ENCODE peak calls at places on chromosome 22, in seven cellular contexts. W is bronchial epithelial cell, N is HFF-Myc, Q is cardiac muscle cell, L is HepG2, C is lower leg skin, G is foreskin keratinocyte. V is an unnamed sample.

GRCh38 chr22:44707178-44707577 is 5.2 kb downstream of the PRR5 start:
- DNase-seq in N (no peak), C (no peak), L (no peak), G (no peak), Q (no peak), W (no peak), V (no peak)

GRCh38 chr22:43274595-43275240 is 68.5 kb downstream of the SCUBE1 start:
- DNase-seq in C (no peak), W (no peak), Q (no peak), N (no peak), G (no peak), L (no peak), V (no peak)

GRCh38 chr22:50521710-50522109 is 3.7 kb downstream of the SCO2 start:
- DNase-seq in G (no peak), L (no peak), W (no peak), N (no peak), Q (no peak), C (no peak), V (no peak)

GRCh38 chr22:24156146-24156914 is 25.0 kb upstream of the SUSD2 start:
- DNase-seq in Q (peak), W (no peak), G (no peak), N (no peak), C (no peak), L (no peak), V (peak)

GRCh38 chr22:19178065-19178658 is 374 bp downstream of the SLC25A1 start:
- DNase-seq in N (no peak), W (peak), C (no peak), G (no peak), Q (no peak), L (peak), V (no peak)

GRCh38 chr22:42280140-42280539 is 9.7 kb upstream of the TCF20 start:
- DNase-seq in Q (no peak), W (no peak), N (no peak), L (no peak), G (no peak), C (no peak), V (no peak)

GRCh38 chr22:19982991-19983578 is 33.5 kb downstream of the ARVCF start:
- DNase-seq in N (no peak), W (no peak), L (no peak), Q (no peak), C (no peak), G (no peak), V (no peak)

GRCh38 chr22:19891350-19892248 is 36.9 kb upstream of the GNB1L start:
- DNase-seq in N (peak), C (no peak), W (peak), L (peak), Q (peak), G (peak), V (peak)

GRCh38 chr22:31630331-31631329 is 31.4 kb downstream of the PISD start:
- DNase-seq in G (peak), C (peak), N (no peak), L (peak), Q (peak), W (peak), V (peak)
- TF ChIP-seq CTCF in G (peak), C (no peak), N (no peak), L (peak), Q (no peak), W (peak), V (no peak)

DNA sequence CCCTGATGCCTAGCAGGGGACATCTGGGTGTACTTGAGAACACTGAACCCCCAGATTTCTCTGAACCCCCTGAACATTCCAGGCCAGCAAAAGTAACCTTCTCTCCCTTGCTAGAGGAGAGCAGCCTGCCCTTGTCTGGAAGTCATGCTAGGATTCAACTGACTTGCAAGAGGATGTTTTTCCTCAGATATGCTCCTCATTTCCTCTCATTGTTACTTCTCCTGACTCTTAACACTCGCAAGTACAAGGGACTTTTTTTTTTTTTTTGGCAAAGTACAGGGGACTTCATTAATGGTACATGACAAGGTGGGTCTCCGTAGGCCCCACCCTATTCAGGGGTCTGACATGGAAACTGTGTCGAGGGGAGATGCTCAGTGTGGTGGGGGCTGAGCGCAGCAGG is 6.3 kb upstream of the MCHR1 start:
- DNase-seq in W (no peak), C (no peak), Q (no peak), N (no peak), G (no peak), L (no peak), V (no peak)
- TF ChIP-seq CTCF in W (no peak), C (no peak), Q (no peak), N (no peak), G (no peak), L (no peak), V (no peak)

GRCh38 chr22:21726650-21727049 is 8.9 kb downstream of the YPEL1 start:
- DNase-seq in N (no peak), C (no peak), W (no peak), L (peak), Q (no peak), G (no peak), V (no peak)
- TF ChIP-seq CTCF in N (peak), C (no peak), W (peak), L (peak), Q (no peak), G (peak), V (peak)

GRCh38 chr22:17117890-17118289 is 3.3 kb downstream of the TMEM121B start:
- DNase-seq in N (no peak), L (no peak), G (no peak), C (no peak), W (no peak), Q (no peak), V (no peak)

GRCh38 chr22:17120281-17120680 is 879 bp downstream of the TMEM121B start:
- DNase-seq in C (no peak), N (no peak), Q (peak), W (no peak), L (no peak), G (no peak), V (peak)

GRCh38 chr22:17120711-17121234 is 387 bp downstream of the TMEM121B start:
- DNase-seq in W (no peak), Q (no peak), G (no peak), L (no peak), C (no peak), N (no peak), V (no peak)

GRCh38 chr22:17118342-17118741 is 2.8 kb downstream of the TMEM121B start:
- DNase-seq in L (no peak), N (no peak), W (no peak), C (no peak), Q (no peak), G (no peak), V (no peak)

DNA sequence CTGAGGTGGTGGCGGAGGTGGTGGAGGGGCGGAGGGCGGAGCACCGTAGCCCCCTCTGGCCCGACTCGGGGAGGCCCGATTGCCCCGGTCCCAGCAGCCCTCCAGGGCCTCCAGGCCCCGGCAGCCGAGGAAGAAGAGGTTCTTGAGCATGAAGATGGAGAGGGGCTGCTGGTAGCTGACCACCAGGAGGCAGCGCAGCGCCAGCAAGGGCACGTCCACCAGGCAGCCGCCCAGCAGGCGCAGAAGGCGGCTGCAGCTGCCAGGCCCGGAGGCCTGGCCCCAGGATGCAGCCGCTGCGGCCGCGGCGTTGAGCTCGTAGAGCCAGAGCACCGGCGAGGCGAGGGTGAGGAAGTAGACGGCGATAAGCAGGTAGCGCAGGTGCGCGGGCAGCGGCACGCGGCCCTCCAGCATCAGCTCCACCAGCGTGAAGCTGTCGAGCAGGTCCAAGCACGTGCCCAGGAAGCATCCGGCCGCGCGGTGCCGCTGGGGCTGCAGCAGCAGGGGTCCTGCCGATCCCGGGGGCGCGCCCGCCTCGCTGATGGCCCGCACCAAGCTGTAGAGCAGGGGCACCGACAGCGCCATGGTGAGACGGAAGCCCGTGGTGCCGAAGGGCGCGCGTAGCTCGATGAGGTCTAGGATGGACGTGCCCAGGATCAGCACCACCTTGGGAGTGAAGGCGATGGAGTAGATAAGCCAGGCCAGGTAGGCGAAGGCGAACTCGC is 1.5 kb downstream of the TMEM121B start:
- DNase-seq in G (no peak), N (no peak), Q (peak), W (no peak), L (no peak), C (no peak), V (no peak)
- TF ChIP-seq CTCF in G (peak), N (peak), Q (peak), W (peak), L (peak), C (no peak), V (peak)

V was measured in AG10803.